ENCODE peak calls at places on chromosomes 13 and 19, in seven cellular contexts. O, Z, S, C, W, J and L are unnamed samples.

GRCh38 chr19:16017138-16017490 is 59.2 kb upstream of the TPM4 start:
- DNase-seq in J (no peak), S (no peak), Z (no peak), O (no peak), C (no peak), W (no peak), L (no peak)

GRCh38 chr13:110233181-110233641 is 73.7 kb downstream of the COL4A1 start:
- DNase-seq in W (peak), S (peak), O (no peak), Z (peak), J (no peak), C (no peak), L (no peak)

GRCh38 chr13:110650436-110650835 is 35.1 kb downstream of the NAXD start:
- DNase-seq in W (no peak), O (no peak), C (no peak), Z (no peak), S (no peak), J (no peak), L (no peak)

GRCh38 chr19:4197625-4198466 is 15.4 kb downstream of the ANKRD24 start:
- DNase-seq in C (no peak), Z (peak), S (no peak), O (peak), J (no peak), W (no peak), L (peak)

GRCh38 chr19:4414800-4415251 is 12.4 kb downstream of the CHAF1A start:
- DNase-seq in W (no peak), C (no peak), O (peak), J (no peak), Z (no peak), S (peak), L (no peak)

GRCh38 chr13:73835138-73835721 is 299.0 kb downstream of the KLF12 start:
- DNase-seq in Z (peak), S (peak), W (peak), O (peak), J (no peak), C (peak), L (no peak)

GRCh38 chr19:14473073-14473790 is 1.9 kb downstream of the PTGER1 start:
- DNase-seq in S (no peak), J (no peak), W (no peak), C (no peak), Z (peak), O (no peak), L (peak)

GRCh38 chr13:71865858-71866172 is 1.2 kb downstream of the DACH1 start:
- DNase-seq in O (peak), S (no peak), W (peak), J (no peak), Z (no peak), C (no peak), L (peak)

GRCh38 chr19:4064551-4065260 is 2.0 kb downstream of the ZBTB7A start:
- DNase-seq in Z (no peak), J (no peak), O (peak), C (no peak), W (no peak), S (no peak), L (peak)

GRCh38 chr13:22964245-22964966 is 216.4 kb upstream of the SGCG start:
- DNase-seq in Z (no peak), S (no peak), C (no peak), W (no peak), O (no peak), J (no peak), L (no peak)

GRCh38 chr13:27924529-27925141 is 4.8 kb downstream of the PDX1 start:
- DNase-seq in Z (no peak), J (no peak), O (no peak), W (no peak), S (no peak), C (peak), L (peak)

GRCh38 chr13:27194895-27195764 is 23.5 kb upstream of the USP12 start:
- DNase-seq in O (peak), Z (peak), S (peak), C (peak), J (no peak), W (peak), L (peak)

GRCh38 chr13:72290962-72291681 is 424.1 kb upstream of the DACH1 start:
- DNase-seq in C (no peak), W (peak), O (peak), S (no peak), Z (peak), J (peak), L (peak)

GRCh38 chr19:5048091-5048726 is 79.3 kb downstream of the KDM4B start:
- DNase-seq in C (peak), Z (peak), W (peak), O (peak), J (peak), S (peak), L (peak)

GRCh38 chr19:11577451-11578341 is at the start of gene ACP5:
- DNase-seq in O (peak), Z (peak), C (no peak), S (no peak), J (no peak), W (peak), L (no peak)

GRCh38 chr19:54392078-54392477 is 23.2 kb upstream of the TTYH1 start:
- DNase-seq in O (no peak), J (no peak), S (no peak), Z (no peak), W (no peak), C (no peak), L (no peak)

GRCh38 chr13:65292488-65292901 is 1937.6 kb downstream of the PCDH9 start:
- DNase-seq in Z (peak), J (peak), C (no peak), O (peak), W (peak), S (peak), L (peak)

GRCh38 chr13:75785130-75785529 is 149.0 kb downstream of the LMO7 start:
- DNase-seq in C (no peak), W (no peak), J (no peak), Z (no peak), O (no peak), S (peak), L (no peak)

GRCh38 chr19:18847516-18848463 is 16.0 kb downstream of the UPF1 start:
- DNase-seq in C (no peak), J (no peak), Z (no peak), W (no peak), S (no peak), O (no peak), L (no peak)

GRCh38 chr19:10551698-10552301 is 8.1 kb downstream of the ATG4D start:
- DNase-seq in Z (peak), O (peak), C (no peak), S (no peak), J (no peak), W (peak), L (peak)

GRCh38 chr13:52374389-52374788 is 31.6 kb downstream of the THSD1 start:
- DNase-seq in O (no peak), J (no peak), Z (no peak), S (no peak), C (no peak), W (no peak), L (no peak)

GRCh38 chr13:23670793-23671192 is 100.6 kb downstream of the TNFRSF19 start:
- DNase-seq in O (no peak), Z (no peak), W (no peak), J (no peak), S (peak), C (no peak), L (no peak)

GRCh38 chr13:51625555-51626345 is 41.5 kb downstream of the WDFY2 start:
- DNase-seq in W (no peak), Z (no peak), S (no peak), C (no peak), J (no peak), O (no peak), L (no peak)

GRCh38 chr19:10292206-10292788 is 2.5 kb downstream of the ICAM5 start:
- DNase-seq in Z (peak), S (peak), W (peak), C (peak), O (peak), J (peak), L (peak)

GRCh38 chr13:24627090-24627714 is 53.0 kb upstream of the ATP12A start:
- DNase-seq in W (no peak), O (peak), Z (peak), C (peak), J (peak), S (no peak), L (peak)

GRCh38 chr19:4098493-4098892 is 25.4 kb downstream of the MAP2K2 start:
- DNase-seq in Z (no peak), J (no peak), S (no peak), C (no peak), O (no peak), W (no peak), L (no peak)

GRCh38 chr13:101917475-101917810 is 465.0 kb downstream of the ITGBL1 start:
- DNase-seq in W (no peak), C (no peak), Z (no peak), O (no peak), S (no peak), J (no peak), L (peak)

GRCh38 chr13:93670858-93671257 is 444.3 kb downstream of the GPC6 start:
- DNase-seq in J (no peak), Z (no peak), O (no peak), W (no peak), S (no peak), C (no peak), L (no peak)

GRCh38 chr13:106373989-106374572 is 161.4 kb downstream of the EFNB2 start:
- DNase-seq in Z (no peak), W (peak), C (no peak), J (no peak), O (no peak), S (peak), L (no peak)

GRCh38 chr13:70518081-70518480 is 409.8 kb upstream of the KLHL1 start:
- DNase-seq in Z (no peak), J (no peak), S (no peak), W (peak), O (no peak), C (no peak), L (no peak)

GRCh38 chr13:23991119-23991518 is 93.8 kb upstream of the C1QTNF9B start:
- DNase-seq in O (no peak), Z (no peak), W (no peak), J (no peak), S (no peak), C (no peak), L (no peak)

GRCh38 chr13:31012285-31013024 is 80.0 kb downstream of the TEX26 start:
- DNase-seq in Z (peak), W (peak), O (peak), S (peak), C (no peak), J (no peak), L (peak)

GRCh38 chr13:45851171-45851889 is at the start of gene SIAH3:
- DNase-seq in J (no peak), S (no peak), Z (peak), W (peak), O (peak), C (no peak), L (peak)

GRCh38 chr19:5052515-5052914 is 83.6 kb downstream of the KDM4B start:
- DNase-seq in W (no peak), J (no peak), S (no peak), O (peak), C (no peak), Z (no peak), L (peak)

GRCh38 chr13:96822900-96823299 is 171.4 kb downstream of the OXGR1 start:
- DNase-seq in S (no peak), O (peak), J (no peak), C (no peak), Z (peak), W (peak), L (peak)

GRCh38 chr13:40518481-40518882 is 148.0 kb downstream of the FOXO1 start:
- DNase-seq in O (peak), Z (peak), J (no peak), C (no peak), S (no peak), W (no peak), L (no peak)

GRCh38 chr19:27901078-27901477 is 1311.9 kb downstream of the UQCRFS1 start:
- DNase-seq in W (no peak), J (no peak), O (no peak), Z (no peak), C (no peak), S (no peak), L (no peak)

GRCh38 chr13:46386996-46387851 is at the start of gene RUBCNL:
- DNase-seq in Z (peak), O (peak), S (no peak), J (no peak), W (peak), C (peak), L (peak)

DNA sequence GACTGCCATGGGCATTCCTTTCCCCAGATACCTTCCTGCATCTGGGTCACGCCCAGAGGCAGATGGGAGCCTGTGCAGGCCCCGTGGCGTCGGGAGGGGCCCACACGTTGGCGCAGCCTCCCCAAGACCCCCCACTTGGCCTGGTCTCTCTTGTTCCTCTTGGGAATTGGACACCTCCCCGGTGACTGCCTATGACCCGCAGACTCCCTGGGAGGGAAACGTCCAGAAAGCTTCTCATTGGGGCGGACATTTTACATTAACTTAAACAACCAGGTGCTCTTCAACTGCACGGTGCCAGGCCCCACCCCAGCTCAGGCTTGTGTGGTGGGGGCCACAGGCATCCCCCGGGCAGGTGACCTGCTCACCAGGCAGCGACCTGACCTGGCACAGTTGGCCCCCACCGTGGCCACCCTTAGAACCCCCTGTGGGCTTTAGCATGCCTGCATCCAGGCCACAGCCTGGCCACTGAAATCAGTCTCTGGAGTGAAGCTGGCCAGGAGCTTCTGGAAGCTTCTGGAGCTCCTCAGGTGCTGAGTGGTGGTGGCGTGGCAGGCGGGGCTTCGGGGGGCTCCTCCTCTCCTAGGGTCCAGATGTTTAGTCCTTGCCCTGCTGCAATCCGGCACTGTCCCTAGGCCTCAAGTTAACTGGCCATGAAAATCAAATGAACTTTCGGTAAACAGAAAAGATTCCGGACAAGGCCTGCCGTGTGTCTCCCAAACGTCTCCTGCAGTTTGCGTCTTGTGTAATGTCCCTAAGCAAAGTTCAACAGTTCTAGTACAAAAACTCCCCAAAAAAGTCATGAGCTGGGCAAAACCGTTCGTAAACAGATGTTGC is 8.5 kb upstream of the PROZ start:
- DNase-seq in W (no peak), O (no peak), S (no peak), Z (no peak), C (no peak), J (no peak), L (peak)
- H3K9ac ChIP-seq in W (no peak), O (no peak), S (no peak), Z (no peak), C (peak), J (no peak), L (no peak)

DNA sequence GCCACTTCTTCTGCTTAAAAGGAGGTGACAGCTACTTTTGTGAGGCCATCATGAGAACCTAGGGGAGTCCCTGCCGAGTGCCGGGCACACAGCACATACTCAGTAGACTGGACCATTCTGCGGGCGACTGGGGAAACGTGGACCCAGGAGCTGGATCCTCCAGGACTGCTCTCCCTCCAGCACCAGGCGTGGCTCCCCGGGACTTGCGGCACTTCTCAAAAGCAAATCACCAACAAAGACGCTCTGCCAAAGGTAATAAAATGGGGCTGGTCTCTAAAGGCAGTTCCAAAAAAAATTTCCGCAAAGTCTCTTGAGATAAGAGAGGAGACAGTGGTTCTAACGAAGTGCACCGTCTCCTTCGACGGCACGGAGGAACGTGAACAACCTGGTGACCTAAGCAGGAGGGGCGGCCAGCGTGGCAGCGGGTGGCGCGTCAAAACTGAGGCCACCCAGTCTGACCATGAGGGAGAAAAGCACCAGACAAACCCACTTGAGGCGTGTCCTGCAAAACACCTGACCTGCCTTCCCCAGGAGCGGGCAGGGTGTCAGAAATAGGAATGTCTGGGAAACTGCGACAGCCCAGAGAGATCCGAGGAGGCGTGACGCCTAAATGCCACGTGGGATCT is 1.4 kb upstream of the TMPRSS9 start:
- DNase-seq in O (no peak), Z (no peak), J (no peak), W (no peak), S (no peak), C (no peak), L (no peak)
- H2BK120ac ChIP-seq in O (no peak), Z (no peak), J (no peak), W (no peak), S (no peak), C (peak), L (no peak)

DNA sequence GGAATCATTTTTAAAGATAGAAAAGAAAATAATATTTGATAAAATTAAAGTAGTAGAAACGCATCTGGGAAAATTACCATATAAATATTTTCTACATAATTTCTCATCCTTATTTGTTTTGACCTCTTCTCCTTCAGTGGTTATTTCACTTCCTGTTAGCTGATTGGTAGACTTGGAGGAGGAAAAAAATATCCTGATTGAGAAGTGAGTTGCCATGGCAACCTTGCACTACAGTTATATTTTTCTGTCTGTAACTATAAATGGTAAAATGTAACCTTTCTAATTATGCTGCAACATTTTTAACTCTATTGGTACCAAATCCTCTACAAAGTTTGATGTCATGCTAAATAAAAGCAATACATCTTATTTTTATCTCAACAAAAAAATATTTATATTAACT is 45.2 kb downstream of the SCEL start:
- DNase-seq in C (no peak), J (no peak), O (no peak), Z (no peak), W (no peak), S (no peak), L (no peak)
- H3K18ac ChIP-seq in C (no peak), J (no peak), O (no peak), Z (no peak), W (no peak), S (no peak), L (no peak)

GRCh38 chr13:35225159-35225558 is 251.3 kb downstream of the MAB21L1 start:
- DNase-seq in C (peak), W (no peak), O (no peak), Z (no peak), J (no peak), S (no peak), L (no peak)
- H3K9ac ChIP-seq in C (no peak), W (no peak), O (no peak), Z (no peak), J (no peak), S (no peak), L (no peak)